ENCODE peak calls at places on chromosomes 4 and X, in four cellular contexts. Q, A, G and H are unnamed samples.

GRCh38 chr4:10040049-10040892 is 19.0 kb upstream of the SLC2A9 start:
- DNase-seq in Q (no peak), A (no peak), G (no peak), H (no peak)

GRCh38 chr4:2648159-2648814 is 107.8 kb downstream of the TNIP2 start:
- DNase-seq in Q (no peak), A (no peak), G (no peak), H (no peak)

GRCh38 chrX:146481735-146482134 is 327.8 kb upstream of the CXorf51B start:
- DNase-seq in Q (peak; percentile 2), A (no peak), G (no peak), H (no peak)

GRCh38 chr4:88159137-88159725 is 792 bp upstream of the ABCG2 start:
- DNase-seq in Q (peak; percentile 47), A (no peak), G (peak; percentile 44), H (no peak)

GRCh38 chr4:143406523-143406922 is 69.8 kb downstream of the GAB1 start:
- DNase-seq in Q (no peak), A (peak; percentile 31), G (peak; percentile 4), H (no peak)

GRCh38 chrX:100768679-100769338 is 36.9 kb upstream of the SYTL4 start:
- DNase-seq in Q (peak; percentile 23), A (peak; percentile 80), G (peak; percentile 49), H (peak; percentile 34)

GRCh38 chr4:94454405-94454804 is 2.7 kb downstream of the PDLIM5 start:
- DNase-seq in Q (no peak), A (no peak), G (no peak), H (no peak)

GRCh38 chr4:177479063-177479462 is 36.8 kb upstream of the AGA start:
- DNase-seq in Q (no peak), A (no peak), G (no peak), H (no peak)

GRCh38 chrX:40388441-40388840 is 192.3 kb upstream of the ATP6AP2 start:
- DNase-seq in Q (no peak), A (no peak), G (no peak), H (no peak)

GRCh38 chr4:138255917-138256597 is 13.9 kb upstream of the SLC7A11 start:
- DNase-seq in Q (no peak), A (no peak), G (no peak), H (no peak)

GRCh38 chr4:80058740-80059139 is 14.3 kb downstream of the ANTXR2 start:
- DNase-seq in Q (no peak), A (peak; percentile 63), G (no peak), H (peak; percentile 89)

GRCh38 chrX:63275127-63275526 is 76.0 kb downstream of the SPIN4 start:
- DNase-seq in Q (no peak), A (peak; percentile 38), G (peak; percentile 4), H (peak; percentile 7)

GRCh38 chr4:152247271-152247975 is 288.5 kb downstream of the FBXW7 start:
- DNase-seq in Q (no peak), A (no peak), G (no peak), H (no peak)

GRCh38 chr4:3047464-3048286 is 26.7 kb downstream of the HTT-AS start:
- DNase-seq in Q (peak; percentile 41), A (peak; percentile 80), G (peak; percentile 57), H (peak; percentile 99)

GRCh38 chrX:57156397-57157049 is 19.3 kb upstream of the SPIN2A start:
- DNase-seq in Q (no peak), A (peak; percentile 49), G (peak; percentile 50), H (no peak)

GRCh38 chr4:53779025-53779424 is 187.7 kb upstream of the LNX1 start:
- DNase-seq in Q (no peak), A (no peak), G (no peak), H (no peak)

GRCh38 chr4:53196872-53197759 is 168.7 kb downstream of the SCFD2 start:
- DNase-seq in Q (no peak), A (peak; percentile 77), G (peak; percentile 65), H (peak; percentile 44)

GRCh38 chr4:112968456-112969159 is 80.8 kb upstream of the ANK2 start:
- DNase-seq in Q (no peak), A (no peak), G (no peak), H (no peak)

GRCh38 chrX:135977611-135978010 is 3.8 kb upstream of the MMGT1 start:
- DNase-seq in Q (no peak), A (no peak), G (no peak), H (no peak)

GRCh38 chr4:24557036-24558022 is 27.0 kb downstream of the DHX15 start:
- DNase-seq in Q (no peak), A (no peak), G (no peak), H (no peak)

GRCh38 chr4:38290360-38290759 is 330.2 kb downstream of the PTTG2 start:
- DNase-seq in Q (no peak), A (no peak), G (no peak), H (no peak)

GRCh38 chrX:84634201-84634782 is 132.0 kb upstream of the HDX start:
- DNase-seq in Q (no peak), A (no peak), G (no peak), H (no peak)

GRCh38 chrX:45771560-45772340 is 571.1 kb upstream of the DIPK2B start:
- DNase-seq in Q (no peak), A (no peak), G (no peak), H (no peak)

GRCh38 chr4:127783026-127783769 is 1.1 kb downstream of the HSPA4L start:
- DNase-seq in Q (no peak), A (peak; percentile 77), G (peak; percentile 77), H (no peak)

GRCh38 chrX:155434906-155435743 is 23.3 kb downstream of the F8A3 start:
- DNase-seq in Q (no peak), A (peak; percentile 91), G (no peak), H (no peak)

GRCh38 chr4:187209921-187210613 is 486.4 kb upstream of the FAT1 start:
- DNase-seq in Q (no peak), A (no peak), G (no peak), H (no peak)

GRCh38 chr4:187207931-187208330 is 484.3 kb upstream of the FAT1 start:
- DNase-seq in Q (no peak), A (no peak), G (no peak), H (no peak)

GRCh38 chr4:187204389-187204920 is 480.8 kb upstream of the FAT1 start:
- DNase-seq in Q (no peak), A (no peak), G (peak; percentile 71), H (no peak)

DNA sequence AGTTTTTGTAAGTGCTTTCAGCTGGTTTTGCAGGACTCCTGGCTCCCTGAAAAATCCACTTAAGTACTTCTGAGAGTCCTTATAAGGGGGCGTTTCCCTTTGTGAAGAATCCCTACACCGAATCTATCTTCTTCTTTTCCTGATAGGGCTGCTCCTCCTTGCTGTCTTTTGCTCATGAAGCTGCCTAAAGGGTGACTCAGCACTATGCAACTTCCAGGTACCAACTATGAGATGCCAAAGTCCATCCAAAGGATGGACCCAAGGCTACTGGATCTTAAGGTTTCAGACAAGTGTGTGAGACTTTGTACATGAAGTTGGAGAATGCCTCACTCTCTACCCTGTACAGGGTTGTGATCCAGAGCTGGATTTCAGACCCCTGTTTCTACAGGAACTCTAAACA is 485.0 kb upstream of the FAT1 start:
- DNase-seq in Q (no peak), A (no peak), G (peak; percentile 4), H (no peak)
- TF ChIP-seq ZNF274 in Q (no peak), A (no peak), G (no peak), H (no peak)

DNA sequence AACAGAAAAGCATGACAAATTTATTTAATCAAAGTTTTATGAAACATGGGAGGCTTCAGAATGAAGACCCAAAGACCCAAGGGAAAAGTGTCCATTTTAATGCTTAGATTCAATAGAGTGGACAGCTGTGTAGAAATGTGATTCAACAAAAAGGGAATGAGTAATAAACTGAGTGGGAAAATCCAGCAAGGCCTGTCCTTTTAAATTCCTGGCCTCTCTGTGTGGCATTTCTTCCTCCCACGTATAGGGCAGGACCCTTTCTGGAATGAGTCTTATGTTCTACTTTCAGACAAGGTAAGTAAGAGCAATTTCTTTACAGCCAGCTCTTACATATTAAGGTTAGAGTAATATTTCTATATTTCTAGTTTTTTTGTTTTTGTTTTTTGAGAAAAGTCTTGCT is 14.5 kb downstream of the AASDH start:
- DNase-seq in Q (no peak), A (no peak), G (no peak), H (no peak)
- TF ChIP-seq CBX5 in Q (no peak), A (no peak), G (no peak), H (no peak)

GRCh38 chr4:124157781-124158180 is 554.8 kb downstream of the ANKRD50 start:
- DNase-seq in Q (no peak), A (no peak), G (no peak), H (no peak)
- H2AFZ ChIP-seq in Q (no peak overlapping the region), A (no peak overlapping the region), G (no peak overlapping the region), H (no peak overlapping the region)

DNA sequence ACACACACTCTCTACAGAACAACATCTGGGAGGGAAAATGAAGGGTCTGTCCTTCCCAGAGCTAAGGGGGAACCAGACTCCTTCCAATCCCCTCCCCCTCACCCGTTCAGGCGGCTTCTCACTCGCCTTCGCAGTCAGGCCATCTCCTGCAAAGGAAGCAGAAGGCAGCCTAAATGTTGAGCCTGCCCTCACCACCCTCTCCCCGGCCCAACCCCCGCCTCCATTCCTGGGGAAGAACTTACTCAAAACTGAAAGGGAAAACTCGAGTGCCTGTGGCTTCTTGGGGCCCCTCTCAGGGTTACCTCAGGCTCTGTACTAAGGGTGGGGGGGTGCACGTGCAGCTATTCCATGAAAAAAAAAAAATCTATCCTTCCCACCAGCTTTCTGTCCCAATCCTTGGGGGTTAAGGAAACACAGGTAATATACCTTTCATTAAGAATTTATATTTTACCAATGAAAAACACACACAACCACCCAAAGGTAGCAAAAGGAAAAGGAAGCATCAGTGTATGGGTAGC is 2.4 kb downstream of the ZMYM3 start:
- DNase-seq in Q (no peak), A (no peak), G (no peak), H (no peak)
- TF ChIP-seq ZNF274 in Q (no peak), A (no peak), G (no peak), H (no peak)